ENCODE peak calls at places on chromosomes 16 and 17, in six cellular contexts. H is neuronal stem cell; J is LNCaP clone FGC; T is DMS 273 treated with DMSO at 0.1 percent for 48 hours; B is substantia nigra; O is effector CD8-positive, alpha-beta T cell. A is an unnamed sample.

GRCh38 chr16:11612110-11612981 is 25.6 kb upstream of the LITAF start:
- DNase-seq in H (no peak), J (no peak), T (no peak), B (no peak), O (no peak), A (no peak)

GRCh38 chr17:82917656-82918345 is 78.0 kb upstream of the ZNF750 start:
- DNase-seq in H (no peak), J (no peak), T (no peak), B (no peak), O (peak), A (peak)

GRCh38 chr16:75565640-75566039 is 539 bp upstream of the GABARAPL2 start:
- DNase-seq in H (no peak), J (no peak), T (no peak), B (no peak), O (no peak), A (no peak)

GRCh38 chr17:57747221-57748017 is 2.3 kb upstream of the CCDC182 start:
- DNase-seq in H (no peak), J (peak), T (peak), B (no peak), O (peak), A (no peak)

GRCh38 chr17:27247071-27247957 is 46.6 kb upstream of the WSB1 start:
- DNase-seq in H (no peak), J (peak), T (no peak), B (no peak), O (no peak), A (no peak)

GRCh38 chr16:69917739-69918138 is 33.4 kb upstream of the CLEC18A start:
- DNase-seq in H (peak), J (no peak), T (no peak), B (no peak), O (no peak), A (peak)

GRCh38 chr16:3698941-3699340 is 18.4 kb downstream of the TRAP1 start:
- DNase-seq in H (no peak), J (no peak), T (no peak), B (no peak), O (no peak), A (no peak)

GRCh38 chr16:74747716-74748041 is 26.9 kb downstream of the FA2H start:
- DNase-seq in H (no peak), J (no peak), T (no peak), B (no peak), O (no peak), A (no peak)

GRCh38 chr17:1629647-1630310 is 1.1 kb upstream of the SLC43A2 start:
- DNase-seq in H (no peak), J (no peak), T (no peak), B (no peak), O (peak), A (peak)

GRCh38 chr17:41654134-41654907 is 29.9 kb upstream of the KRT17 start:
- DNase-seq in H (no peak), J (no peak), T (no peak), B (no peak), O (no peak), A (no peak)

GRCh38 chr17:4538236-4539002 is 16.8 kb downstream of the MYBBP1A start:
- DNase-seq in H (no peak), J (no peak), T (no peak), B (no peak), O (no peak), A (no peak)

GRCh38 chr16:83005653-83006160 is 378.9 kb downstream of the CDH13 start:
- DNase-seq in H (no peak), J (no peak), T (no peak), B (no peak), O (no peak), A (no peak)

GRCh38 chr16:70441406-70441990 is 2.6 kb upstream of the ST3GAL2 start:
- DNase-seq in H (no peak), J (no peak), T (no peak), B (no peak), O (no peak), A (no peak)

GRCh38 chr16:28309811-28310311 is 17.5 kb downstream of the SBK1 start:
- DNase-seq in H (no peak), J (no peak), T (no peak), B (no peak), O (peak), A (no peak)

GRCh38 chr16:86044881-86045600 is 146.1 kb downstream of the IRF8 start:
- DNase-seq in H (no peak), J (no peak), T (no peak), B (no peak), O (peak), A (no peak)

GRCh38 chr16:27639588-27640276 is 89.8 kb downstream of the KATNIP start:
- DNase-seq in H (peak), J (no peak), T (peak), B (no peak), O (no peak), A (peak)

GRCh38 chr17:27323538-27324212 is 29.8 kb downstream of the WSB1 start:
- DNase-seq in H (no peak), J (peak), T (no peak), B (no peak), O (no peak), A (peak)

GRCh38 chr16:25109643-25110042 is 1.9 kb upstream of the LCMT1 start:
- DNase-seq in H (no peak), J (no peak), T (no peak), B (no peak), O (no peak), A (no peak)

GRCh38 chr16:28191364-28191985 is 20.3 kb downstream of the XPO6 start:
- DNase-seq in H (no peak), J (no peak), T (no peak), B (no peak), O (no peak), A (no peak)

GRCh38 chr17:77810536-77810935 is 148.0 kb upstream of the TNRC6C start:
- DNase-seq in H (no peak), J (no peak), T (no peak), B (no peak), O (no peak), A (peak)

GRCh38 chr17:44914698-44915271 is 515 bp downstream of the GFAP start:
- DNase-seq in H (no peak), J (no peak), T (no peak), B (no peak), O (no peak), A (peak)

GRCh38 chr17:38871247-38871991 is 1.6 kb downstream of the LASP1 start:
- DNase-seq in H (no peak), J (peak), T (no peak), B (no peak), O (peak), A (peak)

GRCh38 chr17:40984226-40984625 is at the start of gene KRT40:
- DNase-seq in H (no peak), J (no peak), T (no peak), B (no peak), O (no peak), A (no peak)

GRCh38 chr16:80681436-80681835 is 123.0 kb downstream of the CDYL2 start:
- DNase-seq in H (no peak), J (no peak), T (no peak), B (no peak), O (no peak), A (no peak)

GRCh38 chr16:72856797-72857196 is 191.1 kb downstream of the ZFHX3 start:
- DNase-seq in H (no peak), J (no peak), T (no peak), B (no peak), O (no peak), A (peak)

A was measured in H9.